ENCODE peak calls at places on chromosome X, in four cellular contexts. J is IMR-90, B is GM12878, E is K562. X is an unnamed sample.
A peak's percentile ranks its signal among the peaks of the same experiment; 100 is the strongest.

GRCh38 chrX:150224676-150225075 is 138.4 kb upstream of the MAMLD1 start:
- DNase-seq in J (no peak), B (no peak), E (no peak), X (no peak)

GRCh38 chrX:18890724-18891560 is 93.0 kb downstream of the PHKA2 start:
- DNase-seq in J (no peak), B (no peak), E (no peak), X (no peak)

GRCh38 chrX:11374570-11374969 is 81.4 kb downstream of the AMELX start:
- DNase-seq in J (no peak), B (no peak), E (no peak), X (no peak)

GRCh38 chrX:97398030-97398551 is 514.4 kb downstream of the RPA4 start:
- DNase-seq in J (peak; percentile 30), B (peak; percentile 55), E (no peak), X (no peak)

GRCh38 chrX:33416273-33416805 is 205.0 kb upstream of the DMD start:
- DNase-seq in J (no peak), B (no peak), E (no peak), X (no peak)

GRCh38 chrX:53374923-53375322 is 47.5 kb downstream of the SMC1A start:
- DNase-seq in J (no peak), B (no peak), E (peak; percentile 23), X (no peak)

GRCh38 chrX:132855760-132856341 is 102.6 kb downstream of the HS6ST2 start:
- DNase-seq in J (no peak), B (no peak), E (no peak), X (no peak)

GRCh38 chrX:43349363-43349762 is 306.7 kb upstream of the MAOA start:
- DNase-seq in J (peak; percentile 19), B (peak; percentile 1), E (peak; percentile 11), X (peak; percentile 30)

GRCh38 chrX:46770817-46771163 is 11.9 kb upstream of the SLC9A7 start:
- DNase-seq in J (peak; percentile 90), B (no peak), E (no peak), X (peak; percentile 14)

GRCh38 chrX:2336181-2336580 is 164.6 kb downstream of the DHRSX start:
- DNase-seq in J (no peak), B (no peak), E (no peak), X (no peak)

GRCh38 chrX:2692221-2693122 is 1.4 kb downstream of the CD99 start:
- DNase-seq in J (peak; percentile 58), B (no peak), E (peak; percentile 64), X (peak; percentile 49)

GRCh38 chrX:136759968-136760367 is 20.8 kb downstream of the ARHGEF6 start:
- DNase-seq in J (no peak), B (peak; percentile 28), E (no peak), X (peak; percentile 6)

GRCh38 chrX:437636-438390 is 51.1 kb upstream of the PPP2R3B start:
- DNase-seq in J (no peak), B (no peak), E (no peak), X (no peak)

GRCh38 chrX:55161581-55161980 is 58.6 kb upstream of the PAGE5 start:
- DNase-seq in J (no peak), B (no peak), E (no peak), X (no peak)

GRCh38 chrX:69158166-69159040 is 6.8 kb downstream of the PJA1 start:
- DNase-seq in J (peak; percentile 85), B (no peak), E (peak; percentile 29), X (peak; percentile 71)

GRCh38 chrX:10615931-10616780 is 4.2 kb downstream of the MID1 start:
- DNase-seq in J (peak; percentile 58), B (no peak), E (peak; percentile 25), X (peak; percentile 66)

GRCh38 chrX:119181491-119181890 is 53.9 kb upstream of the KIAA1210 start:
- DNase-seq in J (no peak), B (no peak), E (no peak), X (no peak)

GRCh38 chrX:96703379-96703778 is 18.7 kb downstream of the DIAPH2 start:
- DNase-seq in J (no peak), B (no peak), E (no peak), X (peak; percentile 8)

GRCh38 chrX:82237328-82237727 is 1035.4 kb downstream of the SH3BGRL start:
- DNase-seq in J (no peak), B (no peak), E (no peak), X (no peak)

GRCh38 chrX:18252644-18253359 is 32.1 kb upstream of the BEND2 start:
- DNase-seq in J (peak; percentile 9), B (no peak), E (no peak), X (peak; percentile 15)

GRCh38 chrX:16140448-16140847 is 17.1 kb downstream of the GRPR start:
- DNase-seq in J (no peak), B (no peak), E (no peak), X (no peak)

GRCh38 chrX:130688360-130688759 is 214.6 kb downstream of the ENOX2 start:
- DNase-seq in J (no peak), B (no peak), E (no peak), X (no peak)

GRCh38 chrX:626745-627509 is 3.7 kb upstream of the SHOX start:
- DNase-seq in J (no peak), B (no peak), E (no peak), X (no peak)

GRCh38 chrX:132957211-132958085 is 981 bp downstream of the HS6ST2 start:
- DNase-seq in J (no peak), B (no peak), E (no peak), X (peak; percentile 6)

GRCh38 chrX:21781525-21781924 is 23.6 kb upstream of the SMPX start:
- DNase-seq in J (peak; percentile 1), B (no peak), E (no peak), X (no peak)

GRCh38 chrX:39755152-39756032 is 342.4 kb downstream of the BCOR start:
- DNase-seq in J (peak; percentile 93), B (no peak), E (peak; percentile 62), X (peak; percentile 92)

GRCh38 chrX:50450324-50450723 is 20.3 kb downstream of the DGKK start:
- DNase-seq in J (no peak), B (no peak), E (no peak), X (no peak)

GRCh38 chrX:150548684-150549083 is 19.7 kb upstream of the MTM1 start:
- DNase-seq in J (peak; percentile 39), B (no peak), E (no peak), X (no peak)

GRCh38 chrX:40091691-40092421 is 5.9 kb downstream of the BCOR start:
- DNase-seq in J (no peak), B (no peak), E (no peak), X (no peak)

DNA sequence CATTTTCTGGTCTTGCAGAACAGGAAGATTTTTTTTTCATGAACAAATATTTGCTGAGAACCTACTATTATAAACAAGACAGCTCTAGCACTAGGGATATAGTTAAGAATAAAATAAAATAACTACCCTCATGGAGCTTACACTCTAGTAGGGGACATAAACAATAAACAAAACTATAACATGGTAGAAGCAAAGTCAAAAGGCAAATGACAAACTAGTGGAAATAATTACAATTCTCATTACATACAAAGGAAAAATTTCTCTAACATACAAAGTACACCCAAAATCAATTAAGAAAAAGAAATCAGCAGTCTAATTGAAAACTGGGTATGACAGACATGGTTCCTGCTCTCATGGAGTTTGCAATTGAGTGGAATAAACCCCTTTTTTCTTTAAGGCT is 32.0 kb downstream of the VSIG4 start:
- DNase-seq in J (no peak), B (no peak), E (no peak), X (no peak)
- H3K4me1 ChIP-seq in J (no peaks in the 10 kb centered on the region), B (peaks cover 25% of the 10 kb centered on the region), E (peaks cover 16% of the 10 kb centered on the region), X (no peaks in the 10 kb centered on the region)

GRCh38 chrX:154068560-154068959 is 29.0 kb downstream of the MECP2 start:
- DNase-seq in J (no peak), B (no peak), E (no peak), X (no peak)
- TF ChIP-seq FOS in J (no peak), B (no peak), E (no peak), X (no peak)

GRCh38 chrX:13934731-13935130 is 95.0 kb downstream of the GEMIN8 start:
- DNase-seq in J (no peak), B (no peak), E (no peak), X (no peak)
- H3K4me1 ChIP-seq in J (peaks cover 2% of the 10 kb centered on the region), B (no peaks in the 10 kb centered on the region), E (peaks cover 9% of the 10 kb centered on the region), X (no peaks in the 10 kb centered on the region)

GRCh38 chrX:153569475-153569874 is 29.5 kb downstream of the CCNQ start:
- DNase-seq in J (no peak), B (no peak), E (peak; percentile 15), X (no peak)
- TF ChIP-seq FOS in J (no peak), B (no peak), E (no peak), X (no peak)

GRCh38 chrX:12958461-12958860 is 16.4 kb upstream of the TMSB4X start:
- DNase-seq in J (no peak), B (no peak), E (no peak), X (no peak)

GRCh38 chrX:12965390-12965940 is 9.4 kb upstream of the TMSB4X start:
- DNase-seq in J (no peak), B (no peak), E (peak; percentile 59), X (no peak)

GRCh38 chrX:12958059-12958458 is 16.9 kb upstream of the TMSB4X start:
- DNase-seq in J (no peak), B (peak; percentile 51), E (no peak), X (no peak)

GRCh38 chrX:12961191-12961718 is 13.7 kb upstream of the TMSB4X start:
- DNase-seq in J (no peak), B (no peak), E (no peak), X (no peak)

DNA sequence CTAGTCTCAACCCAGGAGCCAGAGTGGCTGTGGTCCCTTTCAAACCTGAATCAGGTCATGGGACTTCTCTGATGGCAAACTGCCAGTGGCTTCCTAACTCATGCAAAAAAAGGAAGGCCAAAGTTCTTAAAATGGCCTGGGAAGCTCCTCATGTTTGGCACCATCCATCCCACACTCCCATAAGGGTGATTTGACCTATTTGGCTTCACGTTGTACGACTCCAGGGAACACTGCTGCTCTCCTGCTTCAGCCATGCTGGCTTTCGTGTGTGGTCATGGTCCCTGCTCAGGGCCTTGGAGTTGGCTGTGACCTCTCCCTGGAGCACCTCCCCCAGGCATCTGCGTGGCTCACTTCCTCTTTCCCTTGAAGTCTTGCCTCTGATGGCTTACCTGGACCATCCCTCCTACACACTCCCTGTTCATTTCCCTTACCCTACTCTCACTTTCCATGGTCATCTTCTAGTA is 12.8 kb upstream of the TMSB4X start:
- DNase-seq in J (no peak), B (no peak), E (peak; percentile 47), X (no peak)
- H3K4me1 ChIP-seq in J (peaks cover 2% of the 10 kb centered on the region), B (peaks cover 29% of the 10 kb centered on the region), E (peaks cover 24% of the 10 kb centered on the region), X (peaks cover 17% of the 10 kb centered on the region)

DNA sequence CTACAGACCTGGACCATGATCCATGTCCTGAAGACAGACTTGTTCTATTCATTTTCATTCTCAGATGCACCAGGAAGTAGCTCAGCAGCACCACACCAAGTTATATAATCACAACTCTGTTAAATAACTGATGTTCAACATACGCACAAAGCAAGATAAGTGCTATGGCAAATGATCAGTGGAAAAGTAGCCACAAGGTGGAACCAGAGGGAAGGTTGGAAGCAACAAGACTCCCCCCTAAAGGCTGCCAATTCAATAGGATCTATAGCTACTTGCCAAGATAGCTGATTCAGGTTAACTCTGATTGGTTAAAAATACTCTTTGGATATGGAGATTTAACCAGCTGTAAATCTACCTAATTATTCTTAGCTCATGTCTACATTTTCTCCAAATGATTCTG is 23.7 kb upstream of the FAM47B start:
- DNase-seq in J (peak; percentile 75), B (no peak), E (no peak), X (peak; percentile 67)
- TF ChIP-seq FOS in J (no peak), B (no peak), E (no peak), X (no peak)

DNA sequence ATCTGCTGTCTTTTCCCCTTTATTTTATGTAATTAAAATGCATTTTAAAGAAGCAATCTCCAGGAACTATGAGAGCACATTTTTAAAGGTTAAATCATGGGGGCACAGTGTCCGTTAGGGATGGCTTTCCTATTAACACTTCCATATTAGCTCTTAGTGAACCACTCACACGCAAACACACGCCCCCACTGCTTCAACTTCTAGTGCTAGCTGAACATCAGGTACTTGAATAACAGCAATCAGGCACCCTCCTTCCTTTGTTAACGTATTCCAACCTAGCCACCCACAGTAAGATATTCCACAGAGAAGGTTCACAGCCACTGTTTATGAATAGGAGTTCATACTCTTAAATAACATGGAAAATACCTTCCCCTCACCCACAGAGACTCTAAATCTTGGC is 9.3 kb downstream of the TMEM255A start:
- DNase-seq in J (no peak), B (no peak), E (no peak), X (no peak)
- H3K4me1 ChIP-seq in J (no peaks in the 10 kb centered on the region), B (peaks cover 13% of the 10 kb centered on the region), E (no peaks in the 10 kb centered on the region), X (no peaks in the 10 kb centered on the region)